ENCODE peak calls at places on chromosomes 6 and 20, in six cellular contexts. O is fibroblast of pulmonary artery, H is pulmonary artery endothelial cell, D is breast epithelium, K is NCI-H774, A is Right ventricle myocardium superior. G is an unnamed sample.

GRCh38 chr20:34951252-34951651 is 4.4 kb downstream of the GSS start:
- DNase-seq in K (no peak), O (no peak), D (no peak), H (no peak), A (no peak), G (no peak)

GRCh38 chr20:37627060-37627766 is 66.6 kb upstream of the CTNNBL1 start:
- DNase-seq in H (no peak), O (peak; percentile 76), K (no peak), D (no peak), A (peak; percentile 63), G (peak; percentile 28)

GRCh38 chr6:130671119-130672104 is 155.8 kb upstream of the SMLR1 start:
- DNase-seq in A (no peak), D (no peak), K (no peak), H (no peak), O (peak; percentile 56), G (peak; percentile 18)

GRCh38 chr20:57223648-57224489 is 42.6 kb downstream of the BMP7 start:
- DNase-seq in D (no peak), K (no peak), H (no peak), A (peak; percentile 69), O (no peak), G (peak; percentile 27)

GRCh38 chr6:42010185-42010872 is 40.0 kb upstream of the TAF8 start:
- DNase-seq in H (no peak), A (no peak), O (peak; percentile 33), D (no peak), K (peak; percentile 37), G (no peak)

GRCh38 chr20:41649489-41649888 is 31.3 kb upstream of the CHD6 start:
- DNase-seq in H (no peak), D (no peak), A (no peak), K (peak; percentile 24), O (no peak), G (no peak)

GRCh38 chr6:169406794-169407193 is 153.1 kb upstream of the THBS2 start:
- DNase-seq in K (no peak), O (no peak), A (no peak), D (no peak), H (no peak), G (no peak)

GRCh38 chr20:48163521-48163920 is 378.2 kb upstream of the SULF2 start:
- DNase-seq in K (no peak), D (no peak), H (no peak), A (no peak), O (no peak), G (no peak)

GRCh38 chr6:109447878-109448555 is 7.5 kb downstream of the SMPD2 start:
- DNase-seq in O (peak; percentile 20), H (no peak), A (no peak), K (no peak), D (no peak), G (no peak)

GRCh38 chr6:116102856-116103255 is 2.2 kb downstream of the NT5DC1 start:
- DNase-seq in A (no peak), D (no peak), K (no peak), H (no peak), O (no peak), G (no peak)

GRCh38 chr20:57040924-57041323 is 225.5 kb downstream of the BMP7 start:
- DNase-seq in H (no peak), D (no peak), O (no peak), K (no peak), A (no peak), G (no peak)

GRCh38 chr6:169997930-169998218 is 246.5 kb downstream of the ERMARD start:
- DNase-seq in K (no peak), A (no peak), H (no peak), O (no peak), D (no peak), G (no peak)

GRCh38 chr20:36585410-36586125 is 12.2 kb downstream of the TGIF2 start:
- DNase-seq in H (no peak), A (no peak), K (no peak), O (peak; percentile 14), D (no peak), G (no peak)

GRCh38 chr6:83862776-83863471 is 3.4 kb downstream of the CYB5R4 start:
- DNase-seq in K (no peak), A (no peak), H (no peak), D (no peak), O (no peak), G (no peak)

GRCh38 chr20:20450461-20451027 is 82.6 kb downstream of the INSM1 start:
- DNase-seq in K (no peak), D (no peak), A (peak; percentile 73), H (no peak), O (peak; percentile 7), G (peak; percentile 63)

GRCh38 chr6:30690403-30691207 is at the start of gene NRM:
- DNase-seq in D (peak; percentile 81), O (peak; percentile 85), K (peak; percentile 76), H (no peak), A (peak; percentile 94), G (peak; percentile 89)

GRCh38 chr20:58642465-58642864 is 8.6 kb upstream of the STX16 start:
- DNase-seq in H (no peak), K (no peak), A (no peak), D (no peak), O (no peak), G (no peak)

GRCh38 chr6:40882321-40882720 is 156.7 kb downstream of the UNC5CL start:
- DNase-seq in A (no peak), O (no peak), D (no peak), H (no peak), K (peak; percentile 30), G (no peak)

GRCh38 chr6:132135409-132135808 is 184.2 kb upstream of the CCN2 start:
- DNase-seq in A (no peak), K (no peak), O (no peak), D (no peak), H (no peak), G (no peak)

GRCh38 chr6:4466260-4466659 is 309.9 kb upstream of the CDYL start:
- DNase-seq in A (no peak), H (peak; percentile 53), D (no peak), K (no peak), O (peak; percentile 44), G (no peak)

GRCh38 chr6:84284428-84285033 is 57.1 kb upstream of the CEP162 start:
- DNase-seq in K (no peak), D (no peak), H (no peak), A (no peak), O (peak; percentile 41), G (no peak)

GRCh38 chr6:79373880-79374279 is 139.4 kb upstream of the HMGN3 start:
- DNase-seq in H (no peak), O (no peak), A (no peak), K (no peak), D (no peak), G (no peak)

GRCh38 chr6:170034294-170034693 is 256.6 kb downstream of the DLL1 start:
- DNase-seq in O (no peak), A (no peak), H (no peak), K (no peak), D (peak; percentile 52), G (no peak)

GRCh38 chr20:36573103-36573797 is at the start of gene TGIF2:
- DNase-seq in K (peak; percentile 31), O (peak; percentile 80), H (peak; percentile 50), D (peak; percentile 66), A (peak; percentile 89), G (peak; percentile 82)